ENCODE peak calls at places on chromosomes 7 and 10, in six cellular contexts. C is WTC11, N is H1, X is GM12878, V is HCT116, U is HepG2. B is an unnamed sample.

GRCh38 chr10:97475936-97476594 is 22.2 kb downstream of the MMS19 start:
- DNase-seq in C (no peak), N (no peak), X (no peak), V (no peak), U (no peak), B (no peak)

GRCh38 chr7:142584765-142585164 is 164.5 kb upstream of the PRSS1 start:
- DNase-seq in C (no peak), N (no peak), X (no peak), V (no peak), U (no peak), B (no peak)

GRCh38 chr7:91657386-91658120 is 222.9 kb downstream of the MTERF1 start:
- DNase-seq in C (no peak), N (no peak), X (no peak), V (no peak), U (no peak), B (no peak)

GRCh38 chr10:43958964-43959363 is 310.3 kb upstream of the ZNF32 start:
- DNase-seq in C (no peak), N (no peak), X (no peak), V (no peak), U (no peak), B (no peak)

GRCh38 chr10:60817135-60817805 is 39.0 kb downstream of the CDK1 start:
- DNase-seq in C (no peak), N (no peak), X (no peak), V (no peak), U (no peak), B (no peak)

GRCh38 chr10:30092151-30092790 is 32.9 kb upstream of the JCAD start:
- DNase-seq in C (no peak), N (no peak), X (no peak), V (peak; percentile 29), U (no peak), B (no peak)

GRCh38 chr10:99431190-99431549 is 746 bp upstream of the GOT1 start:
- DNase-seq in C (peak; percentile 53), N (no peak), X (no peak), V (peak; percentile 29), U (no peak), B (peak; percentile 23)

GRCh38 chr7:147029935-147030334 is 913.3 kb downstream of the CNTNAP2 start:
- DNase-seq in C (no peak), N (no peak), X (no peak), V (no peak), U (no peak), B (no peak)

GRCh38 chr7:47581442-47581820 is 480 bp downstream of the TNS3 start:
- DNase-seq in C (peak; percentile 44), N (peak; percentile 70), X (no peak), V (no peak), U (no peak), B (no peak)

DNA sequence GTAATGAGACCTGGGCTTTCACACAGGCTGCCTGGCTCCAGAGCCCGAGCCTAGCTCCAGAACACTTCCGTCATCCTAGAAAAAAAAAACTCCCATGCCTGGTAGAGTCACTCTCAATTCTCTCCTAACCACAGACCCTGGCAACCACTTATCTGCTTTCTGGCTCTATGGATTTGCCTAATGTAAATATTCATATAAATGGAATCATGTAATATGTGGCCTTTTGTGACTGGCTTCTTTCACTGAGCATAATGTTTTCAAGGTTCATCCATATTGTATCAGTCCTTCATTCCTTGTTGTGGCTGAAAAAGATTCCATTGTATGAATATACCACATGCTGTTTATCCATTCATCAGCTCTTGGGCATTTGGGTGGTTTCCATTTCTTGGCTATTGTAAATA is 167.7 kb upstream of the MKLN1 start:
- DNase-seq in C (no peak), N (peak; percentile 27), X (no peak), V (no peak), U (no peak), B (no peak)
- TF ChIP-seq ATF3 in C (no peak), N (no peak), X (no peak), V (no peak), U (no peak), B (no peak)

GRCh38 chr10:71272122-71272771 is 46.8 kb upstream of the SLC29A3 start:
- DNase-seq in C (no peak), N (no peak), X (no peak), V (no peak), U (no peak), B (no peak)

GRCh38 chr10:71277914-71278665 is 41.0 kb upstream of the SLC29A3 start:
- DNase-seq in C (no peak), N (no peak), X (no peak), V (no peak), U (no peak), B (no peak)

GRCh38 chr10:71276873-71277272 is 42.2 kb upstream of the SLC29A3 start:
- DNase-seq in C (no peak), N (no peak), X (no peak), V (no peak), U (no peak), B (no peak)

GRCh38 chr10:71273506-71273905 is 45.6 kb upstream of the SLC29A3 start:
- DNase-seq in C (no peak), N (no peak), X (no peak), V (no peak), U (no peak), B (no peak)

GRCh38 chr10:71274901-71275796 is 43.9 kb upstream of the SLC29A3 start:
- DNase-seq in C (no peak), N (no peak), X (no peak), V (no peak), U (no peak), B (no peak)
- TF ChIP-seq ATF3 in C (no peak), N (no peak), X (no peak), V (no peak), U (no peak), B (no peak)

GRCh38 chr10:89250814-89251416 is 660 bp downstream of the LIPA start:
- DNase-seq in C (no peak), N (no peak), X (no peak), V (no peak), U (peak; percentile 18), B (no peak)
- TF ChIP-seq ATF3 in C (no peak), N (no peak), X (no peak), V (no peak), U (no peak), B (no peak)

DNA sequence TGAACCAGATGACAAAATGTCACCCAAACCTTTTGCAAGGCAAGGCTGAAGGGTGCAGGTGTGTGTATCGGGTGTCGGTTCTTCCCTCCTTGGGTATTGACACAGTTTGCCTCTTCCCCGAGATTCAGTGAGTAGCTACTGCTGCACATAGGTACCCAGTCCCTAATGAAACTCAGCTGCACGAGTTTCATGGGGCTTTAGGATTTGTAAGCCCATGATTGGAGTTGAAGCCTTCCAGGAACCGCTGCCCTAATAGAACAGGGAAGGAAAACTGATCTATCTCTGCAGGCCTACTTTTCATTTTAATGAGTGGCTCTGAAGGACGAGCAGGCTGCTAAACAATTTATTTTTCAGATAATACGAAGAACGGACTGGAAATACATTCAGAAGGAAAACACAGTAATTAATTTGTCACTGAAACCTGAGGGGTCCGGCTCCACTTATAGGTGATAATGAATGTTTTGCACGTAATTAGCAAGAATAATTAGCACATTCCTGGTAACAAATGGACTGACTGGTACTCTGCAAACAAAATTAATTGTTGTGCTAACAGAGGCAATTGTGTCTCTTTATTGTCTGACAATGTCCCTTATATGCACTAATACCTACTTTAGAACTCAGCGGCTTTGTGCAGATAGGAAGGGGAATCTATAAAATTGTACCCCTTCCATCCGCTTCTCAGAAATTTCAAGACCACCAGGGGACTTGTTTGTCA is 49.6 kb upstream of the FZD8 start:
- DNase-seq in C (no peak), N (no peak), X (no peak), V (no peak), U (no peak), B (no peak)
- TF ChIP-seq ATF3 in C (no peak), N (no peak), X (no peak), V (no peak), U (no peak), B (no peak)

GRCh38 chr7:16212032-16212431 is 209.3 kb downstream of the CRPPA start:
- DNase-seq in C (no peak), N (no peak), X (no peak), V (no peak), U (no peak), B (no peak)
- TF ChIP-seq ATF3 in C (no peak), N (no peak), X (no peak), V (no peak), U (no peak), B (no peak)

GRCh38 chr10:28619465-28619864 is 57.9 kb upstream of the BAMBI start:
- DNase-seq in C (no peak), N (no peak), X (no peak), V (no peak), U (no peak), B (no peak)
- TF ChIP-seq ATF3 in C (no peak), N (no peak), X (no peak), V (no peak), U (no peak), B (no peak)

B was measured in K562.